ENCODE peak calls at places on chromosomes 12 and 14, in five cellular contexts. H is progenitor cell of endocrine pancreas, R is fibroblast of mammary gland, Y is RWPE2, B is GM12865. A is an unnamed sample.

GRCh38 chr12:24919346-24920001 is 29.4 kb downstream of the BCAT1 start:
- DNase-seq in H (no peak), R (no peak), Y (no peak), B (peak), A (no peak)

GRCh38 chr14:42703501-42703900 is 1096.8 kb downstream of the LRFN5 start:
- DNase-seq in H (no peak), R (no peak), Y (no peak), B (no peak), A (no peak)

GRCh38 chr14:27253946-27254345 is 656.1 kb upstream of the NOVA1 start:
- DNase-seq in H (no peak), R (no peak), Y (no peak), B (no peak), A (no peak)

GRCh38 chr14:35189422-35189821 is 67.1 kb downstream of the PRORP start:
- DNase-seq in H (no peak), R (no peak), Y (no peak), B (no peak), A (no peak)

GRCh38 chr14:68952544-68953535 is 26.3 kb downstream of the ACTN1 start:
- DNase-seq in H (no peak), R (peak), Y (no peak), B (peak), A (no peak)

GRCh38 chr14:75310295-75311059 is 31.8 kb downstream of the FOS start:
- DNase-seq in H (no peak), R (peak), Y (no peak), B (no peak), A (no peak)

GRCh38 chr12:130186631-130187269 is 24.5 kb downstream of the FZD10 start:
- DNase-seq in H (no peak), R (no peak), Y (peak), B (no peak), A (no peak)

GRCh38 chr14:42884100-42884499 is 1277.4 kb downstream of the LRFN5 start:
- DNase-seq in H (no peak), R (peak), Y (no peak), B (no peak), A (no peak)

GRCh38 chr14:99121027-99121875 is 150.7 kb downstream of the BCL11B start:
- DNase-seq in H (no peak), R (no peak), Y (no peak), B (no peak), A (no peak)

GRCh38 chr12:124098101-124098757 is 125.2 kb downstream of the ZNF664 start:
- DNase-seq in H (no peak), R (no peak), Y (no peak), B (no peak), A (no peak)

GRCh38 chr12:31263661-31264060 is 62.3 kb downstream of the SINHCAF start:
- DNase-seq in H (no peak), R (peak), Y (no peak), B (no peak), A (no peak)

GRCh38 chr14:29222671-29223268 is 456.2 kb downstream of the FOXG1 start:
- DNase-seq in H (no peak), R (peak), Y (no peak), B (peak), A (no peak)

GRCh38 chr14:90397401-90398314 is 829 bp downstream of the CALM1 start:
- DNase-seq in H (peak), R (peak), Y (peak), B (peak), A (peak)

GRCh38 chr12:106941481-106942156 is 14.1 kb upstream of the TMEM263 start:
- DNase-seq in H (no peak), R (no peak), Y (no peak), B (no peak), A (no peak)

GRCh38 chr12:129696952-129697351 is 206.9 kb downstream of the TMEM132D start:
- DNase-seq in H (no peak), R (no peak), Y (no peak), B (no peak), A (no peak)

GRCh38 chr12:123223241-123223668 is 9.7 kb downstream of the MPHOSPH9 start:
- DNase-seq in H (no peak), R (no peak), Y (no peak), B (peak), A (peak)

GRCh38 chr12:14111230-14111865 is 129.9 kb upstream of the GRIN2B start:
- DNase-seq in H (no peak), R (no peak), Y (no peak), B (peak), A (peak)

GRCh38 chr12:5376591-5377207 is 55.2 kb upstream of the NTF3 start:
- DNase-seq in H (no peak), R (no peak), Y (no peak), B (no peak), A (no peak)

GRCh38 chr14:84655014-84655413 is 874.9 kb upstream of the FLRT2 start:
- DNase-seq in H (no peak), R (no peak), Y (no peak), B (no peak), A (no peak)
- TF ChIP-seq CTCF in H (no peak), R (no peak), Y (no peak), B (no peak), A (no peak)

DNA sequence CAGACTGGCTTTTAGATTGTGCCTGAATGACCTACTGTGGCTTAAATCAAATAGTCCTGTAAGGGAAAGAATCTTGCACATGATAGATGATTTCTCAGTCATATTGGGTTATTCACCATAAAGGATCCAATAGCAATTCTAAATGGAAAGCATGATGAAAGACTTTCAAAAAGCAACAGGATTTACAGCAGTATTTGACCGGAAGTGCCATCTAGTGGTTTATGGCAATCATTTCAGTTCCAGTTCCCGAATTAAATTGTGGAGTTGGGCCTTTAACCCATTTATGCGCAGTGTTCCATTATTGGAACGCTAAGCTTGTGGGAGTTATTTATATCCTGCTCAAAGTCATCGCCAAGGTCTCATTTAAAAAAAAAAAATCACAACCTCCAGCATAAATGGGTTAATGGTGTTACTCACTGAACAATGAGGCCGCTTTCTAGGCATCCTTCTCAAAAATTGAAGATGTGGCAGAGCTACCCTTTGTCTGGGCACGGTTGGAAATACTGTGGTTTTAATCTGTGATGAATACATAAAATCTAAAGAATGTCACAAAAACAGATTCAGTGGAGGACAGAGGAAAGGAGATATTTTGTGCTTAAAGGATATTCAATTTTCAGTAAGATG is 60.8 kb upstream of the REP15 start:
- DNase-seq in H (no peak), R (peak), Y (no peak), B (peak), A (no peak)
- TF ChIP-seq CTCF in H (peak), R (peak), Y (peak), B (peak), A (peak)

GRCh38 chr12:76346798-76347420 is 1.3 kb downstream of the BBS10 start:
- DNase-seq in H (no peak), R (peak), Y (no peak), B (peak), A (no peak)
- TF ChIP-seq CTCF in H (no peak), R (peak), Y (peak), B (peak), A (peak)

GRCh38 chr14:45664668-45665356 is 411.8 kb upstream of the MIS18BP1 start:
- DNase-seq in H (no peak), R (no peak), Y (no peak), B (no peak), A (no peak)
- TF ChIP-seq CTCF in H (peak), R (no peak), Y (peak), B (no peak), A (peak)

A was measured in DND-41.